ENCODE peak calls at places on chromosomes 11 and 22, in nine cellular contexts. One of them, this sample, is unnamed.

GRCh38 chr11:97254790-97255189 is 865.0 kb downstream of the JRKL start:
- DNase-seq in stomach: no peak
- DNase-seq in nephron progenitor cell: no peak
- DNase-seq in HFF-Myc: no peak
- DNase-seq in omental fat pad: no peak
- DNase-seq in lower lobe of right lung: no peak
- DNase-seq in dorsolateral prefrontal cortex: no peak
- DNase-seq in lung: no peak
- DNase-seq in adrenal gland: no peak
- DNase-seq in this sample: no peak

GRCh38 chr22:40414306-40414705 is 43.9 kb downstream of the SGSM3 start:
- DNase-seq in omental fat pad: no peak
- DNase-seq in adrenal gland: no peak
- DNase-seq in HFF-Myc: no peak
- DNase-seq in stomach: no peak
- DNase-seq in lung: no peak
- DNase-seq in lower lobe of right lung: no peak
- DNase-seq in dorsolateral prefrontal cortex: no peak
- DNase-seq in nephron progenitor cell: no peak
- DNase-seq in this sample: no peak

GRCh38 chr22:20586403-20586745 is 79.0 kb downstream of the MED15 start:
- DNase-seq in HFF-Myc: no peak
- DNase-seq in nephron progenitor cell: no peak
- DNase-seq in stomach: no peak
- DNase-seq in dorsolateral prefrontal cortex: no peak
- DNase-seq in lung: no peak
- DNase-seq in omental fat pad: no peak
- DNase-seq in adrenal gland: peak; percentile 66
- DNase-seq in lower lobe of right lung: peak; percentile 43
- DNase-seq in this sample: peak; percentile 71

GRCh38 chr11:96339704-96340554 is 3.1 kb downstream of the MAML2 start:
- DNase-seq in adrenal gland: no peak
- DNase-seq in omental fat pad: no peak
- DNase-seq in nephron progenitor cell: no peak
- DNase-seq in lower lobe of right lung: no peak
- DNase-seq in lung: no peak
- DNase-seq in dorsolateral prefrontal cortex: no peak
- DNase-seq in stomach: no peak
- DNase-seq in HFF-Myc: no peak
- DNase-seq in this sample: no peak

GRCh38 chr11:61111060-61111435 is 8.8 kb downstream of the CD5 start:
- DNase-seq in adrenal gland: no peak
- DNase-seq in dorsolateral prefrontal cortex: no peak
- DNase-seq in nephron progenitor cell: no peak
- DNase-seq in stomach: no peak
- DNase-seq in lower lobe of right lung: no peak
- DNase-seq in lung: no peak
- DNase-seq in omental fat pad: no peak
- DNase-seq in HFF-Myc: no peak
- DNase-seq in this sample: no peak

GRCh38 chr11:26762089-26762488 is 40.2 kb upstream of the SLC5A12 start:
- DNase-seq in omental fat pad: no peak
- DNase-seq in dorsolateral prefrontal cortex: no peak
- DNase-seq in stomach: no peak
- DNase-seq in lower lobe of right lung: no peak
- DNase-seq in HFF-Myc: no peak
- DNase-seq in adrenal gland: no peak
- DNase-seq in lung: no peak
- DNase-seq in nephron progenitor cell: no peak
- DNase-seq in this sample: no peak

GRCh38 chr22:35824256-35824655 is 106.6 kb downstream of the APOL5 start:
- DNase-seq in dorsolateral prefrontal cortex: no peak
- DNase-seq in lower lobe of right lung: no peak
- DNase-seq in nephron progenitor cell: no peak
- DNase-seq in lung: no peak
- DNase-seq in stomach: no peak
- DNase-seq in adrenal gland: no peak
- DNase-seq in HFF-Myc: no peak
- DNase-seq in omental fat pad: no peak
- DNase-seq in this sample: no peak

GRCh38 chr22:19514831-19515565 is 9.2 kb downstream of the CLDN5 start:
- DNase-seq in nephron progenitor cell: no peak
- DNase-seq in stomach: no peak
- DNase-seq in dorsolateral prefrontal cortex: no peak
- DNase-seq in lower lobe of right lung: no peak
- DNase-seq in lung: no peak
- DNase-seq in adrenal gland: no peak
- DNase-seq in HFF-Myc: no peak
- DNase-seq in omental fat pad: no peak
- DNase-seq in this sample: no peak

GRCh38 chr22:50626314-50626855 is 1.6 kb downstream of the ARSA start:
- DNase-seq in omental fat pad: no peak
- DNase-seq in nephron progenitor cell: no peak
- DNase-seq in adrenal gland: no peak
- DNase-seq in lung: no peak
- DNase-seq in dorsolateral prefrontal cortex: no peak
- DNase-seq in lower lobe of right lung: no peak
- DNase-seq in stomach: peak; percentile 24
- DNase-seq in HFF-Myc: no peak
- DNase-seq in this sample: peak; percentile 73

GRCh38 chr22:50627452-50627913 is 469 bp downstream of the ARSA start:
- DNase-seq in nephron progenitor cell: peak; percentile 53
- DNase-seq in lower lobe of right lung: no peak
- DNase-seq in omental fat pad: no peak
- DNase-seq in lung: no peak
- DNase-seq in dorsolateral prefrontal cortex: no peak
- DNase-seq in adrenal gland: no peak
- DNase-seq in HFF-Myc: no peak
- DNase-seq in stomach: peak; percentile 28
- DNase-seq in this sample: no peak

GRCh38 chr22:50628543-50629134 is 687 bp upstream of the ARSA start:
- DNase-seq in adrenal gland: no peak
- DNase-seq in stomach: peak; percentile 21
- DNase-seq in dorsolateral prefrontal cortex: no peak
- DNase-seq in lung: no peak
- DNase-seq in omental fat pad: no peak
- DNase-seq in lower lobe of right lung: no peak
- DNase-seq in nephron progenitor cell: no peak
- DNase-seq in HFF-Myc: no peak
- DNase-seq in this sample: no peak

GRCh38 chr22:50626856-50627451 is 998 bp downstream of the ARSA start:
- DNase-seq in stomach: peak; percentile 28
- DNase-seq in omental fat pad: no peak
- DNase-seq in lower lobe of right lung: no peak
- DNase-seq in dorsolateral prefrontal cortex: no peak
- DNase-seq in lung: no peak
- DNase-seq in HFF-Myc: no peak
- DNase-seq in nephron progenitor cell: no peak
- DNase-seq in adrenal gland: no peak
- DNase-seq in this sample: peak; percentile 84

GRCh38 chr22:50627914-50628542 is at the start of gene ARSA:
- DNase-seq in lung: peak; percentile 76
- DNase-seq in lower lobe of right lung: peak; percentile 92
- DNase-seq in dorsolateral prefrontal cortex: peak; percentile 83
- DNase-seq in nephron progenitor cell: peak; percentile 83
- DNase-seq in adrenal gland: peak; percentile 91
- DNase-seq in omental fat pad: no peak
- DNase-seq in HFF-Myc: no peak
- DNase-seq in stomach: peak; percentile 82
- DNase-seq in this sample: peak; percentile 95
- TF ChIP-seq CTCF in lung: peak; percentile 32
- TF ChIP-seq CTCF in lower lobe of right lung: peak; percentile 37
- TF ChIP-seq CTCF in dorsolateral prefrontal cortex: peak; percentile 70
- TF ChIP-seq CTCF in nephron progenitor cell: no peak
- TF ChIP-seq CTCF in adrenal gland: no peak
- TF ChIP-seq CTCF in omental fat pad: no peak
- TF ChIP-seq CTCF in HFF-Myc: peak; percentile 32
- TF ChIP-seq CTCF in stomach: no peak
- TF ChIP-seq CTCF in this sample: peak; percentile 59

GRCh38 chr11:108588287-108588686 is 5.3 kb downstream of the EXPH5 start:
- DNase-seq in dorsolateral prefrontal cortex: no peak
- DNase-seq in lung: no peak
- DNase-seq in omental fat pad: no peak
- DNase-seq in stomach: no peak
- DNase-seq in HFF-Myc: no peak
- DNase-seq in lower lobe of right lung: no peak
- DNase-seq in adrenal gland: no peak
- DNase-seq in nephron progenitor cell: no peak
- DNase-seq in this sample: no peak

GRCh38 chr11:108586600-108586999 is 7.0 kb downstream of the EXPH5 start:
- DNase-seq in dorsolateral prefrontal cortex: no peak
- DNase-seq in nephron progenitor cell: no peak
- DNase-seq in lung: no peak
- DNase-seq in HFF-Myc: no peak
- DNase-seq in adrenal gland: no peak
- DNase-seq in stomach: no peak
- DNase-seq in lower lobe of right lung: no peak
- DNase-seq in omental fat pad: no peak
- DNase-seq in this sample: no peak

GRCh38 chr11:108587109-108587508 is 6.5 kb downstream of the EXPH5 start:
- DNase-seq in lower lobe of right lung: no peak
- DNase-seq in nephron progenitor cell: no peak
- DNase-seq in adrenal gland: no peak
- DNase-seq in stomach: no peak
- DNase-seq in HFF-Myc: no peak
- DNase-seq in dorsolateral prefrontal cortex: no peak
- DNase-seq in lung: no peak
- DNase-seq in omental fat pad: no peak
- DNase-seq in this sample: no peak

GRCh38 chr11:108589136-108589535 is 4.4 kb downstream of the EXPH5 start:
- DNase-seq in lung: no peak
- DNase-seq in nephron progenitor cell: no peak
- DNase-seq in dorsolateral prefrontal cortex: no peak
- DNase-seq in HFF-Myc: no peak
- DNase-seq in adrenal gland: no peak
- DNase-seq in omental fat pad: no peak
- DNase-seq in lower lobe of right lung: no peak
- DNase-seq in stomach: no peak
- DNase-seq in this sample: no peak

DNA sequence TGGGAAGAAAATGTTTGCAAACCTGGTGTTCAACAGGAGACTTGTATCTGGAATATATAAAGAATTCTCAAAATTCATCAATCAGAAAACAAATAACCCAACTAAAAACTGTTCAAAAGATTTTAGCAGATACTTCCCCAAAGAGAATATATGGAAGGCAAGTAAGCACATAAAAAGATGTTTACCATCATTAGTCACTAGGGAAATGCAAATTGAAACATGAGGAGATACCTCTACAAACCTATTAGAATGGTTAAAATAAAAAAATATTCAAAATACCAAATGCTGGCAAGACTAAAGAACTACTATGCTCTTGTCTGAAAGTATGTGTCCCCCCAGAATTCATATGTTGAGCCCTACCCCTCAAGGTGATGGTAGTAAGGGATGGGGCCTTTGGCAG is 8.6 kb downstream of the EXPH5 start:
- DNase-seq in stomach: no peak
- DNase-seq in nephron progenitor cell: no peak
- DNase-seq in lower lobe of right lung: no peak
- DNase-seq in HFF-Myc: no peak
- DNase-seq in dorsolateral prefrontal cortex: no peak
- DNase-seq in adrenal gland: no peak
- DNase-seq in lung: no peak
- DNase-seq in omental fat pad: no peak
- DNase-seq in this sample: no peak
- TF ChIP-seq CTCF in stomach: no peak
- TF ChIP-seq CTCF in nephron progenitor cell: no peak
- TF ChIP-seq CTCF in lower lobe of right lung: no peak
- TF ChIP-seq CTCF in HFF-Myc: no peak
- TF ChIP-seq CTCF in dorsolateral prefrontal cortex: no peak
- TF ChIP-seq CTCF in adrenal gland: no peak
- TF ChIP-seq CTCF in lung: no peak
- TF ChIP-seq CTCF in omental fat pad: no peak
- TF ChIP-seq CTCF in this sample: no peak

GRCh38 chr11:130581631-130582030 is 133.2 kb downstream of the ADAMTS15 start:
- DNase-seq in stomach: no peak
- DNase-seq in dorsolateral prefrontal cortex: no peak
- DNase-seq in lower lobe of right lung: no peak
- DNase-seq in lung: no peak
- DNase-seq in nephron progenitor cell: no peak
- DNase-seq in HFF-Myc: no peak
- DNase-seq in omental fat pad: no peak
- DNase-seq in adrenal gland: no peak
- DNase-seq in this sample: no peak
- TF ChIP-seq CTCF in stomach: no peak
- TF ChIP-seq CTCF in dorsolateral prefrontal cortex: no peak
- TF ChIP-seq CTCF in lower lobe of right lung: no peak
- TF ChIP-seq CTCF in lung: no peak
- TF ChIP-seq CTCF in nephron progenitor cell: no peak
- TF ChIP-seq CTCF in HFF-Myc: no peak
- TF ChIP-seq CTCF in omental fat pad: no peak
- TF ChIP-seq CTCF in adrenal gland: no peak
- TF ChIP-seq CTCF in this sample: no peak

GRCh38 chr11:132911186-132911585 is 621.1 kb downstream of the OPCML start:
- DNase-seq in nephron progenitor cell: no peak
- DNase-seq in lung: no peak
- DNase-seq in omental fat pad: no peak
- DNase-seq in stomach: no peak
- DNase-seq in adrenal gland: no peak
- DNase-seq in lower lobe of right lung: no peak
- DNase-seq in dorsolateral prefrontal cortex: no peak
- DNase-seq in HFF-Myc: no peak
- DNase-seq in this sample: no peak
- TF ChIP-seq CTCF in nephron progenitor cell: no peak
- TF ChIP-seq CTCF in lung: no peak
- TF ChIP-seq CTCF in omental fat pad: no peak
- TF ChIP-seq CTCF in stomach: no peak
- TF ChIP-seq CTCF in adrenal gland: no peak
- TF ChIP-seq CTCF in lower lobe of right lung: no peak
- TF ChIP-seq CTCF in dorsolateral prefrontal cortex: no peak
- TF ChIP-seq CTCF in HFF-Myc: no peak
- TF ChIP-seq CTCF in this sample: no peak

GRCh38 chr11:116073854-116074837 is 569.9 kb upstream of the CADM1 start:
- DNase-seq in omental fat pad: no peak
- DNase-seq in HFF-Myc: no peak
- DNase-seq in nephron progenitor cell: no peak
- DNase-seq in lower lobe of right lung: no peak
- DNase-seq in adrenal gland: peak; percentile 66
- DNase-seq in lung: no peak
- DNase-seq in stomach: no peak
- DNase-seq in dorsolateral prefrontal cortex: peak; percentile 77
- DNase-seq in this sample: no peak

GRCh38 chr11:116070555-116070954 is 566.3 kb upstream of the CADM1 start:
- DNase-seq in lung: no peak
- DNase-seq in lower lobe of right lung: no peak
- DNase-seq in HFF-Myc: no peak
- DNase-seq in stomach: no peak
- DNase-seq in dorsolateral prefrontal cortex: no peak
- DNase-seq in nephron progenitor cell: no peak
- DNase-seq in adrenal gland: no peak
- DNase-seq in omental fat pad: no peak
- DNase-seq in this sample: no peak

GRCh38 chr11:116071241-116071640 is 567.0 kb upstream of the CADM1 start:
- DNase-seq in omental fat pad: no peak
- DNase-seq in lung: no peak
- DNase-seq in nephron progenitor cell: no peak
- DNase-seq in dorsolateral prefrontal cortex: no peak
- DNase-seq in HFF-Myc: no peak
- DNase-seq in adrenal gland: no peak
- DNase-seq in lower lobe of right lung: no peak
- DNase-seq in stomach: no peak
- DNase-seq in this sample: no peak

GRCh38 chr11:116072133-116072532 is 567.9 kb upstream of the CADM1 start:
- DNase-seq in lung: no peak
- DNase-seq in nephron progenitor cell: no peak
- DNase-seq in adrenal gland: no peak
- DNase-seq in dorsolateral prefrontal cortex: no peak
- DNase-seq in lower lobe of right lung: no peak
- DNase-seq in HFF-Myc: no peak
- DNase-seq in stomach: no peak
- DNase-seq in omental fat pad: no peak
- DNase-seq in this sample: no peak

GRCh38 chr11:116072776-116073175 is 568.6 kb upstream of the CADM1 start:
- DNase-seq in lung: no peak
- DNase-seq in HFF-Myc: no peak
- DNase-seq in nephron progenitor cell: peak; percentile 32
- DNase-seq in omental fat pad: no peak
- DNase-seq in adrenal gland: no peak
- DNase-seq in dorsolateral prefrontal cortex: no peak
- DNase-seq in stomach: no peak
- DNase-seq in lower lobe of right lung: no peak
- DNase-seq in this sample: no peak
- TF ChIP-seq CTCF in lung: no peak
- TF ChIP-seq CTCF in HFF-Myc: no peak
- TF ChIP-seq CTCF in nephron progenitor cell: peak; percentile 38
- TF ChIP-seq CTCF in omental fat pad: no peak
- TF ChIP-seq CTCF in adrenal gland: no peak
- TF ChIP-seq CTCF in dorsolateral prefrontal cortex: no peak
- TF ChIP-seq CTCF in stomach: no peak
- TF ChIP-seq CTCF in lower lobe of right lung: no peak
- TF ChIP-seq CTCF in this sample: no peak

This sample was measured in kidney.